ENCODE peak calls at places on chromosome 10, in eight cellular contexts. A is NCI-H2081 treated with DMSO at 0.1 percent for 48 hours; E is GM23248; N is posterior vena cava; X is activated naive CD8-positive, alpha-beta T cell treated with anti-CD3 and anti-CD28 coated beads, Interleukin-2, amount 50 U/mL, for 24 hours; Y is activated CD8-positive, alpha-beta memory T cell treated with anti-CD3 and anti-CD28 coated beads for 48 hours; Z is stimulated activated CD8-positive, alpha-beta memory T cell treated with anti-CD3 and anti-CD28 coated beads, Interleukin-2, amount 100 ng/mL, for 48 hours; S is EH. J is an unnamed sample.

GRCh38 chr10:88389456-88389855 is 193.7 kb downstream of the RNLS start:
- DNase-seq in A (no peak), E (peak; percentile 60), N (no peak), X (no peak), Y (no peak), Z (no peak), S (peak; percentile 68), J (no peak)

GRCh38 chr10:86303626-86304025 is 63.0 kb downstream of the GRID1 start:
- DNase-seq in A (no peak), E (no peak), N (peak; percentile 32), X (no peak), Y (no peak), Z (no peak), S (no peak), J (no peak)

GRCh38 chr10:4688168-4688567 is 137.8 kb upstream of the AKR1E2 start:
- DNase-seq in A (no peak), E (no peak), N (no peak), X (no peak), Y (no peak), Z (no peak), S (no peak), J (no peak)

GRCh38 chr10:104766341-104766740 is 125.3 kb downstream of the SORCS3 start:
- DNase-seq in A (no peak), E (peak; percentile 4), N (no peak), X (no peak), Y (no peak), Z (no peak), S (peak; percentile 3), J (no peak)

GRCh38 chr10:124520553-124521428 is 59.2 kb downstream of the LHPP start:
- DNase-seq in A (no peak), E (no peak), N (peak; percentile 69), X (no peak), Y (no peak), Z (no peak), S (peak; percentile 15), J (no peak)

GRCh38 chr10:130012129-130012528 is 48.1 kb upstream of the EBF3 start:
- DNase-seq in A (no peak), E (no peak), N (no peak), X (no peak), Y (no peak), Z (no peak), S (no peak), J (no peak)

GRCh38 chr10:132363376-132363775 is 31.4 kb downstream of the LRRC27 start:
- DNase-seq in A (no peak), E (no peak), N (peak; percentile 57), X (no peak), Y (no peak), Z (no peak), S (no peak), J (no peak)

GRCh38 chr10:13767721-13768178 is 181.0 kb downstream of the PRPF18 start:
- DNase-seq in A (no peak), E (no peak), N (no peak), X (no peak), Y (no peak), Z (no peak), S (no peak), J (no peak)

GRCh38 chr10:18060217-18060616 is 80.0 kb upstream of the CACNB2 start:
- DNase-seq in A (no peak), E (peak; percentile 10), N (no peak), X (no peak), Y (no peak), Z (no peak), S (no peak), J (peak; percentile 49)

GRCh38 chr10:15120523-15120922 is 23.4 kb downstream of the RPP38 start:
- DNase-seq in A (no peak), E (peak; percentile 81), N (no peak), X (no peak), Y (no peak), Z (no peak), S (peak; percentile 84), J (no peak)

GRCh38 chr10:12949248-12949647 is 52.3 kb downstream of the CCDC3 start:
- DNase-seq in A (no peak), E (no peak), N (no peak), X (no peak), Y (no peak), Z (no peak), S (no peak), J (no peak)

GRCh38 chr10:128602183-128602582 is 476.0 kb upstream of the MKI67 start:
- DNase-seq in A (no peak), E (no peak), N (no peak), X (no peak), Y (no peak), Z (no peak), S (no peak), J (no peak)

GRCh38 chr10:48606530-48607355 is 1.9 kb upstream of the ARHGAP22 start:
- DNase-seq in A (no peak), E (peak; percentile 99), N (no peak), X (no peak), Y (no peak), Z (no peak), S (peak; percentile 99), J (peak; percentile 33)

GRCh38 chr10:131578472-131578970 is 267.0 kb upstream of the TCERG1L start:
- DNase-seq in A (no peak), E (no peak), N (no peak), X (no peak), Y (no peak), Z (no peak), S (no peak), J (no peak)

J was measured in right cardiac atrium.